ENCODE peak calls at places on chromosome 10, in seven cellular contexts. One of them, this sample, is unnamed.

GRCh38 chr10:79013406-79013805 is 55.4 kb upstream of the ZMIZ1 start:
- DNase-seq in HL-60: no peak
- DNase-seq in prostate gland: no peak
- DNase-seq in Panc1: no peak
- DNase-seq in sigmoid colon: no peak
- DNase-seq in HCT116: no peak
- DNase-seq in SK-N-SH: no peak
- DNase-seq in this sample: no peak

GRCh38 chr10:78407009-78407711 is 373.5 kb downstream of the RPS24 start:
- DNase-seq in sigmoid colon: peak; percentile 89
- DNase-seq in Panc1: peak; percentile 75
- DNase-seq in HCT116: peak; percentile 90
- DNase-seq in HL-60: peak; percentile 8
- DNase-seq in prostate gland: peak; percentile 92
- DNase-seq in SK-N-SH: peak; percentile 91
- DNase-seq in this sample: peak; percentile 43

GRCh38 chr10:84308021-84308420 is 20.4 kb upstream of the CCSER2 start:
- DNase-seq in HL-60: no peak
- DNase-seq in prostate gland: no peak
- DNase-seq in Panc1: no peak
- DNase-seq in sigmoid colon: no peak
- DNase-seq in HCT116: no peak
- DNase-seq in SK-N-SH: no peak
- DNase-seq in this sample: no peak

GRCh38 chr10:131694963-131695813 is 205.6 kb upstream of the PPP2R2D start:
- DNase-seq in SK-N-SH: no peak
- DNase-seq in Panc1: no peak
- DNase-seq in sigmoid colon: no peak
- DNase-seq in HCT116: no peak
- DNase-seq in HL-60: no peak
- DNase-seq in prostate gland: no peak
- DNase-seq in this sample: no peak

GRCh38 chr10:90674927-90675326 is 182.9 kb downstream of the HTR7 start:
- DNase-seq in sigmoid colon: no peak
- DNase-seq in SK-N-SH: no peak
- DNase-seq in HCT116: no peak
- DNase-seq in Panc1: no peak
- DNase-seq in HL-60: no peak
- DNase-seq in prostate gland: no peak
- DNase-seq in this sample: no peak

GRCh38 chr10:9060314-9060713 is 1005.8 kb downstream of the GATA3 start:
- DNase-seq in sigmoid colon: no peak
- DNase-seq in HCT116: no peak
- DNase-seq in HL-60: no peak
- DNase-seq in prostate gland: no peak
- DNase-seq in SK-N-SH: peak; percentile 60
- DNase-seq in Panc1: no peak
- DNase-seq in this sample: no peak

GRCh38 chr10:93080350-93081046 is 6.8 kb downstream of the CYP26A1 start:
- DNase-seq in prostate gland: no peak
- DNase-seq in sigmoid colon: no peak
- DNase-seq in HCT116: peak; percentile 18
- DNase-seq in SK-N-SH: peak; percentile 84
- DNase-seq in Panc1: no peak
- DNase-seq in HL-60: no peak
- DNase-seq in this sample: peak; percentile 62

GRCh38 chr10:77392851-77393250 is 244.8 kb downstream of the KCNMA1 start:
- DNase-seq in Panc1: peak; percentile 98
- DNase-seq in HL-60: no peak
- DNase-seq in HCT116: peak; percentile 50
- DNase-seq in sigmoid colon: no peak
- DNase-seq in SK-N-SH: no peak
- DNase-seq in prostate gland: peak; percentile 40
- DNase-seq in this sample: no peak

GRCh38 chr10:34766811-34767516 is 48.1 kb downstream of the PARD3 start:
- DNase-seq in HCT116: no peak
- DNase-seq in Panc1: no peak
- DNase-seq in prostate gland: no peak
- DNase-seq in SK-N-SH: no peak
- DNase-seq in HL-60: no peak
- DNase-seq in sigmoid colon: no peak
- DNase-seq in this sample: no peak

GRCh38 chr10:14660872-14661271 is 113.8 kb downstream of the FAM107B start:
- DNase-seq in HL-60: peak; percentile 59
- DNase-seq in sigmoid colon: no peak
- DNase-seq in prostate gland: no peak
- DNase-seq in Panc1: no peak
- DNase-seq in HCT116: no peak
- DNase-seq in SK-N-SH: no peak
- DNase-seq in this sample: no peak

GRCh38 chr10:125155101-125155500 is 5.3 kb downstream of the CTBP2 start:
- DNase-seq in prostate gland: no peak
- DNase-seq in SK-N-SH: no peak
- DNase-seq in Panc1: no peak
- DNase-seq in HCT116: no peak
- DNase-seq in HL-60: no peak
- DNase-seq in sigmoid colon: peak; percentile 56
- DNase-seq in this sample: no peak

GRCh38 chr10:118865998-118866778 is 111.4 kb upstream of the CACUL1 start:
- DNase-seq in prostate gland: no peak
- DNase-seq in Panc1: no peak
- DNase-seq in SK-N-SH: peak; percentile 58
- DNase-seq in HL-60: no peak
- DNase-seq in sigmoid colon: no peak
- DNase-seq in HCT116: no peak
- DNase-seq in this sample: no peak

GRCh38 chr10:78909268-78909667 is 159.5 kb upstream of the ZMIZ1 start:
- DNase-seq in HL-60: no peak
- DNase-seq in HCT116: no peak
- DNase-seq in sigmoid colon: peak; percentile 49
- DNase-seq in SK-N-SH: peak; percentile 58
- DNase-seq in Panc1: no peak
- DNase-seq in prostate gland: no peak
- DNase-seq in this sample: no peak

GRCh38 chr10:178208-178607 is 43.0 kb downstream of the ZMYND11 start:
- DNase-seq in sigmoid colon: no peak
- DNase-seq in prostate gland: no peak
- DNase-seq in Panc1: peak; percentile 4
- DNase-seq in HCT116: peak; percentile 1
- DNase-seq in HL-60: no peak
- DNase-seq in SK-N-SH: peak; percentile 36
- DNase-seq in this sample: no peak

GRCh38 chr10:34299105-34299611 is 515.9 kb downstream of the PARD3 start:
- DNase-seq in sigmoid colon: no peak
- DNase-seq in HL-60: no peak
- DNase-seq in Panc1: no peak
- DNase-seq in prostate gland: no peak
- DNase-seq in SK-N-SH: no peak
- DNase-seq in HCT116: no peak
- DNase-seq in this sample: no peak

GRCh38 chr10:15704581-15704968 is 15.1 kb downstream of the ITGA8 start:
- DNase-seq in sigmoid colon: no peak
- DNase-seq in Panc1: no peak
- DNase-seq in SK-N-SH: no peak
- DNase-seq in HL-60: no peak
- DNase-seq in HCT116: no peak
- DNase-seq in prostate gland: no peak
- DNase-seq in this sample: no peak

GRCh38 chr10:77872151-77872946 is 54.2 kb downstream of the DLG5 start:
- DNase-seq in Panc1: no peak
- DNase-seq in sigmoid colon: peak; percentile 94
- DNase-seq in HL-60: no peak
- DNase-seq in HCT116: no peak
- DNase-seq in prostate gland: peak; percentile 79
- DNase-seq in SK-N-SH: peak; percentile 82
- DNase-seq in this sample: no peak

GRCh38 chr10:124063736-124064135 is 29.7 kb downstream of the CHST15 start:
- DNase-seq in SK-N-SH: no peak
- DNase-seq in HCT116: no peak
- DNase-seq in prostate gland: peak; percentile 25
- DNase-seq in sigmoid colon: peak; percentile 84
- DNase-seq in Panc1: peak; percentile 55
- DNase-seq in HL-60: no peak
- DNase-seq in this sample: no peak

GRCh38 chr10:63987212-63987611 is 466.0 kb downstream of the REEP3 start:
- DNase-seq in SK-N-SH: no peak
- DNase-seq in HCT116: no peak
- DNase-seq in prostate gland: no peak
- DNase-seq in Panc1: no peak
- DNase-seq in sigmoid colon: no peak
- DNase-seq in HL-60: no peak
- DNase-seq in this sample: no peak
- TF ChIP-seq POLR2AphosphoS5 in SK-N-SH: no peak
- TF ChIP-seq POLR2AphosphoS5 in HCT116: no peak
- TF ChIP-seq POLR2AphosphoS5 in prostate gland: no peak
- TF ChIP-seq POLR2AphosphoS5 in Panc1: no peak
- TF ChIP-seq POLR2AphosphoS5 in sigmoid colon: no peak
- TF ChIP-seq POLR2AphosphoS5 in HL-60: no peak
- TF ChIP-seq POLR2AphosphoS5 in this sample: no peak

GRCh38 chr10:65166272-65166671 is 1645.1 kb downstream of the REEP3 start:
- DNase-seq in Panc1: no peak
- DNase-seq in prostate gland: no peak
- DNase-seq in HCT116: no peak
- DNase-seq in sigmoid colon: no peak
- DNase-seq in SK-N-SH: no peak
- DNase-seq in HL-60: no peak
- DNase-seq in this sample: no peak
- TF ChIP-seq POLR2AphosphoS5 in Panc1: no peak
- TF ChIP-seq POLR2AphosphoS5 in prostate gland: no peak
- TF ChIP-seq POLR2AphosphoS5 in HCT116: no peak
- TF ChIP-seq POLR2AphosphoS5 in sigmoid colon: no peak
- TF ChIP-seq POLR2AphosphoS5 in SK-N-SH: no peak
- TF ChIP-seq POLR2AphosphoS5 in HL-60: no peak
- TF ChIP-seq POLR2AphosphoS5 in this sample: no peak

DNA sequence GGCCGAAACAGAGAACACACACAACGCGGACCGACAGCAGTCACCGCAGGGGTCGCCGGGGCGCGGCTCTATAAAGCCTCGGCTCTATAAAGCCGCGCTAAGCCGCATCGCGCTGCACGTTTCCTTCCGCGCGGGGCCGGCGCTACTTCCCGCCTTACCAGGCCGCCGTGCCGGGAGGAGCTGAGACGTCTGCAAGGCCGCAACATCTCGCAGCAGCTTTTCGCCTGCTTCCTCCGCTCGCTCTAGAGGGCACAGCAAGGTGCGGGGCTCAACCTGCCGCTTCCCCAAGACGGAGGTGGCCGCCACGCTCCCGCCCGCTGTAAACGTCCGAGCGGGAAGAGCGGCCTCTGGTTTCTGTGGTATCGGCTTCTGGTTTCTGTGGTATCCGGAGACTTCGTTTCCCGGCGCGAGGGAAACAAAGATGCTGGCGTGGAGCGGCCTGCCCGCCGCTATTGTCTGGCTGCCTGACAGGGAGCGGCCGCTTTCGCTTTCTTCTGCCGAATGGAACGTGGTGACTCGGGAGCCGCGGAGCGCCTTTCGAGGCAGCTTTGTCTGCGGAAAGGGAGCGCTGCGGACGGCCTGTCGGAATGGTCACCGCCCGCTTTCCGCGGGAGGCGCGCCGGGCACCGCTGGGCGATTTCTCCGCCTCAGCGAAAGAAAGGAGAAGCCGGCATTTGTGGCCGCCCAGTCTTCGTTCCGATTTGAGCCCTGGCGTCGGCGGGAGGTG is 91.8 kb downstream of the SPAG6 start:
- DNase-seq in Panc1: no peak
- DNase-seq in sigmoid colon: peak; percentile 96
- DNase-seq in HCT116: peak; percentile 92
- DNase-seq in prostate gland: peak; percentile 80
- DNase-seq in SK-N-SH: peak; percentile 70
- DNase-seq in HL-60: peak; percentile 52
- DNase-seq in this sample: peak; percentile 63
- TF ChIP-seq POLR2AphosphoS5 in Panc1: peak; percentile 41
- TF ChIP-seq POLR2AphosphoS5 in sigmoid colon: peak; percentile 97
- TF ChIP-seq POLR2AphosphoS5 in HCT116: peak; percentile 96
- TF ChIP-seq POLR2AphosphoS5 in prostate gland: peak; percentile 73
- TF ChIP-seq POLR2AphosphoS5 in SK-N-SH: no peak
- TF ChIP-seq POLR2AphosphoS5 in HL-60: peak; percentile 64
- TF ChIP-seq POLR2AphosphoS5 in this sample: peak; percentile 94

GRCh38 chr10:95407546-95407945 is 116.7 kb upstream of the PDLIM1 start:
- DNase-seq in prostate gland: no peak
- DNase-seq in Panc1: no peak
- DNase-seq in sigmoid colon: no peak
- DNase-seq in HCT116: no peak
- DNase-seq in HL-60: no peak
- DNase-seq in SK-N-SH: no peak
- DNase-seq in this sample: no peak

GRCh38 chr10:95406651-95407280 is 116.0 kb upstream of the PDLIM1 start:
- DNase-seq in sigmoid colon: peak; percentile 94
- DNase-seq in HCT116: no peak
- DNase-seq in SK-N-SH: no peak
- DNase-seq in HL-60: no peak
- DNase-seq in prostate gland: peak; percentile 42
- DNase-seq in Panc1: no peak
- DNase-seq in this sample: no peak

GRCh38 chr10:95408148-95408930 is 117.5 kb upstream of the PDLIM1 start:
- DNase-seq in sigmoid colon: no peak
- DNase-seq in SK-N-SH: no peak
- DNase-seq in HCT116: no peak
- DNase-seq in Panc1: no peak
- DNase-seq in prostate gland: no peak
- DNase-seq in HL-60: no peak
- DNase-seq in this sample: no peak

GRCh38 chr10:95411635-95412034 is 120.8 kb upstream of the PDLIM1 start:
- DNase-seq in sigmoid colon: peak; percentile 32
- DNase-seq in SK-N-SH: no peak
- DNase-seq in prostate gland: no peak
- DNase-seq in HCT116: no peak
- DNase-seq in Panc1: no peak
- DNase-seq in HL-60: no peak
- DNase-seq in this sample: no peak

DNA sequence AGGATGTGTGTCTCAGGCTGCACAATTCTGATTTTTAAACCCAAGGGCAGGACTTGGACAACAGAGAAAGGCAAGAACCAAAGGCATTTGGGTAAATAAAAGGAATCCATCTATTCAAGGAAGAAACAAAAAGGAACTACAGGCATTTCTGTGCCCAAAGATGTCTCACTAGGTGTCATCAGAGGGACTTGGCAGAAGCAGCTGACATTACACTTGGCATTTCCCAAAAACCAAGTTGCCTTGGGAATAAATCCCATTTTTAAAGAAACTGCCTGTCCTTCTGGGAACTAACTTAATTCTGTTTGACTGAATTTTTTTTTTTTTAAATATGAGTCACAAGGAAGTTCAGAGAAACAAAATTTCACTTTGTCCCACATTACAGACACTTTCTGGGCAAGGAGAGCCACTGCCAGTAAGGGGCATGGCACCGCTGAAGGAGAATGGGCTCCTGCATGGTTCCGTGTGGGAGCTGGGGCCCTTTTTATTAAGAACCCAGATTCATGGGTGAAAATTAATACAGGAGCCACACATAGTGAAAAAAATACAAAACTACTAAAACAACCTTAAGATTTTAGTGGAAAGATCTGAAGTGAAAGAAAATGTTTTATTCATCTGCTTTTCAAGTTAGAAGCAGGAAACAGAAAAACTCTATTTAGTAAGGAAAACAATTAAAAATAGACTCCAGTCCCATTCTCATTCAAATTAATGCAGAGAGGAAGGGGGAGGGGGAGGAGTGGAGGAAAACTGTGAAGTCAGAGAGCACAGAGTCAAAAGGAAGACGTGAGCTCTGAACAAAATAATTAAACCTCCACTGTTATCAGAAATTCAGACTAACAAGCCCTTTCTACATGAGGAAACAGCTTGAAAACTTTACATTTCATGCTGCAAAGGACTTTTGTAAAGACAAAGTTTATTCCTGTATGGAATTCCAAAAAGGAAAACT is 118.4 kb upstream of the PDLIM1 start:
- DNase-seq in sigmoid colon: no peak
- DNase-seq in HCT116: no peak
- DNase-seq in HL-60: no peak
- DNase-seq in SK-N-SH: no peak
- DNase-seq in prostate gland: no peak
- DNase-seq in Panc1: no peak
- DNase-seq in this sample: no peak
- TF ChIP-seq POLR2AphosphoS5 in sigmoid colon: peak; percentile 15
- TF ChIP-seq POLR2AphosphoS5 in HCT116: no peak
- TF ChIP-seq POLR2AphosphoS5 in HL-60: no peak
- TF ChIP-seq POLR2AphosphoS5 in SK-N-SH: no peak
- TF ChIP-seq POLR2AphosphoS5 in prostate gland: no peak
- TF ChIP-seq POLR2AphosphoS5 in Panc1: no peak
- TF ChIP-seq POLR2AphosphoS5 in this sample: no peak

This sample was measured in GM12891.